ENCODE peak calls at places on chromosomes 11 and 22, in four cellular contexts. C is CD8-positive, alpha-beta T cell; I is activated T-cell treated with anti-CD3 and anti-CD28 coated beads for 1 hour; W is T47D. G is an unnamed sample.

GRCh38 chr22:28282346-28282745 is 363.3 kb upstream of the PITPNB start:
- DNase-seq in C (no peak), I (no peak), W (no peak), G (no peak)

GRCh38 chr11:122979815-122980656 is 1.6 kb downstream of the BSX start:
- DNase-seq in I (no peak), C (no peak), W (no peak), G (no peak)

GRCh38 chr11:1573077-1573846 is 1.2 kb upstream of the DUSP8 start:
- DNase-seq in W (no peak), I (no peak), C (no peak), G (no peak)

GRCh38 chr11:45288395-45288794 is 2.3 kb upstream of the SYT13 start:
- DNase-seq in C (no peak), W (no peak), I (no peak), G (no peak)

GRCh38 chr22:33329398-33329797 is 271.2 kb upstream of the SYN3 start:
- DNase-seq in W (no peak), I (no peak), C (no peak), G (no peak)

GRCh38 chr11:111344032-111344431 is 35.0 kb downstream of the POU2AF1 start:
- DNase-seq in C (no peak), W (no peak), I (no peak), G (no peak)

GRCh38 chr22:19756288-19757128 is 4.1 kb upstream of the TBX1 start:
- DNase-seq in C (peak; percentile 37), W (peak; percentile 93), I (peak; percentile 70), G (peak; percentile 97)

GRCh38 chr22:43782448-43782847 is 29.7 kb downstream of the EFCAB6 start:
- DNase-seq in W (no peak), C (no peak), I (no peak), G (no peak)

GRCh38 chr11:48107188-48107704 is 109.4 kb upstream of the OR4B1 start:
- DNase-seq in I (no peak), W (no peak), C (no peak), G (no peak)

GRCh38 chr11:2844116-2844515 is 41.5 kb downstream of the CDKN1C start:
- DNase-seq in C (no peak), W (no peak), I (no peak), G (no peak)

GRCh38 chr11:21675049-21675616 is 517.8 kb upstream of the ANO5 start:
- DNase-seq in I (no peak), W (no peak), C (no peak), G (no peak)

GRCh38 chr11:61635787-61636186 is 44.4 kb upstream of the DAGLA start:
- DNase-seq in W (no peak), C (no peak), I (no peak), G (no peak)

GRCh38 chr11:125275905-125276634 is 111.5 kb downstream of the PKNOX2 start:
- DNase-seq in W (no peak), C (no peak), I (no peak), G (no peak)

G was measured in HuH-7.5.